ENCODE peak calls at places on chromosomes 16 and 17, in ten cellular contexts. E is CD8-positive, alpha-beta T cell; H is MM.1S; I is OCI-LY7; J is naive thymus-derived CD4-positive, alpha-beta T cell; R is prostate gland; A is gastrocnemius medialis; M is endothelial cell of umbilical vein; U is lower lobe of right lung; T is right lobe of liver. X is an unnamed sample.

GRCh38 chr17:58394534-58395223 is 22.7 kb downstream of the RNF43 start:
- DNase-seq in H (no peak), U (no peak), A (no peak), J (no peak), T (no peak), M (no peak), E (no peak), R (no peak), I (no peak), X (no peak)

GRCh38 chr16:49639739-49640388 is 216.0 kb downstream of the ZNF423 start:
- DNase-seq in U (no peak), M (peak), A (no peak), J (no peak), T (no peak), I (no peak), E (no peak), H (no peak), R (no peak), X (peak)

GRCh38 chr17:31128241-31128640 is 33.5 kb downstream of the NF1 start:
- DNase-seq in R (no peak), U (no peak), E (no peak), M (no peak), I (no peak), T (no peak), H (no peak), A (no peak), J (no peak), X (no peak)

GRCh38 chr16:26795184-26795583 is 271.5 kb upstream of the C16orf82 start:
- DNase-seq in U (no peak), E (no peak), R (no peak), H (no peak), M (no peak), I (peak), T (no peak), A (no peak), J (peak), X (no peak)

GRCh38 chr17:43858201-43858600 is 11.2 kb downstream of the CD300LG start:
- DNase-seq in T (no peak), H (no peak), U (no peak), E (no peak), A (no peak), M (no peak), R (no peak), I (no peak), J (no peak), X (no peak)

GRCh38 chr16:38941-39892 is 14.2 kb downstream of the POLR3K start:
- DNase-seq in R (no peak), H (peak), E (peak), I (peak), M (no peak), T (no peak), A (no peak), J (peak), U (peak), X (no peak)

GRCh38 chr17:77929180-77929564 is 29.3 kb upstream of the TNRC6C start:
- DNase-seq in E (no peak), I (no peak), R (no peak), A (no peak), M (no peak), J (no peak), U (no peak), T (no peak), H (no peak), X (no peak)

GRCh38 chr17:80106176-80106575 is 4.8 kb downstream of the GAA start:
- DNase-seq in R (no peak), E (no peak), M (no peak), H (no peak), T (no peak), J (no peak), A (no peak), I (no peak), U (peak), X (no peak)

GRCh38 chr17:36939059-36939943 is 2.0 kb downstream of the LHX1 start:
- DNase-seq in H (no peak), R (no peak), A (no peak), U (no peak), M (no peak), J (peak), T (no peak), I (no peak), E (no peak), X (peak)

GRCh38 chr17:8119575-8120519 is 1.5 kb upstream of the ALOXE3 start:
- DNase-seq in I (peak), U (peak), J (peak), H (peak), A (peak), E (peak), M (peak), T (peak), R (peak), X (no peak)

GRCh38 chr17:29257756-29258155 is 11.1 kb downstream of the CRYBA1 start:
- DNase-seq in I (no peak), M (no peak), E (no peak), J (no peak), U (no peak), R (no peak), T (no peak), A (no peak), H (no peak), X (no peak)

GRCh38 chr17:6102615-6103014 is 32.4 kb downstream of the WSCD1 start:
- DNase-seq in J (no peak), M (peak), H (no peak), R (no peak), T (no peak), E (no peak), U (no peak), I (no peak), A (no peak), X (no peak)

GRCh38 chr17:69949931-69950330 is 125.1 kb upstream of the KCNJ16 start:
- DNase-seq in H (no peak), R (no peak), E (no peak), J (no peak), M (no peak), U (no peak), I (no peak), A (no peak), T (no peak), X (no peak)

GRCh38 chr16:30119428-30119827 is 3.6 kb downstream of the MAPK3 start:
- DNase-seq in T (no peak), I (no peak), E (no peak), M (no peak), U (no peak), R (no peak), A (no peak), H (no peak), J (no peak), X (no peak)

GRCh38 chr17:35083071-35083470 is 19.6 kb upstream of the RFFL start:
- DNase-seq in A (no peak), M (no peak), R (no peak), I (no peak), T (no peak), J (no peak), U (no peak), E (no peak), H (no peak), X (no peak)

GRCh38 chr17:71229036-71229435 is 891.8 kb upstream of the SOX9 start:
- DNase-seq in U (no peak), J (no peak), M (no peak), H (no peak), I (no peak), E (no peak), T (no peak), R (no peak), A (no peak), X (no peak)

GRCh38 chr16:12096162-12096781 is 119.7 kb downstream of the SNX29 start:
- DNase-seq in M (no peak), E (no peak), A (no peak), H (no peak), R (no peak), I (no peak), U (no peak), T (no peak), J (no peak), X (no peak)

GRCh38 chr17:8492121-8492520 is 56.4 kb downstream of the NDEL1 start:
- DNase-seq in E (no peak), U (no peak), J (no peak), A (no peak), R (no peak), T (no peak), I (no peak), H (no peak), M (no peak), X (peak)

GRCh38 chr16:12425134-12425941 is 378.3 kb downstream of the CPPED1 start:
- DNase-seq in J (no peak), I (no peak), E (no peak), M (no peak), U (no peak), H (no peak), R (no peak), A (no peak), T (peak), X (no peak)

GRCh38 chr17:62089296-62089695 is 24.2 kb upstream of the MED13 start:
- DNase-seq in T (no peak), H (no peak), R (no peak), A (no peak), M (no peak), E (no peak), U (no peak), I (no peak), J (no peak), X (no peak)

GRCh38 chr16:51321251-51321650 is 170.2 kb upstream of the SALL1 start:
- DNase-seq in A (no peak), E (no peak), U (no peak), I (no peak), J (no peak), R (no peak), T (no peak), M (no peak), H (no peak), X (no peak)

GRCh38 chr16:83887088-83887487 is 11.8 kb upstream of the MLYCD start:
- DNase-seq in R (no peak), J (no peak), T (no peak), E (no peak), U (no peak), M (no peak), A (no peak), H (no peak), I (peak), X (no peak)

GRCh38 chr17:17778308-17779014 is 58.3 kb downstream of the SREBF1 start:
- DNase-seq in J (no peak), M (no peak), I (no peak), A (no peak), H (no peak), E (no peak), U (no peak), T (no peak), R (no peak), X (no peak)

GRCh38 chr16:81601008-81601428 is 156.4 kb downstream of the CMIP start:
- DNase-seq in U (no peak), T (no peak), J (no peak), H (no peak), E (no peak), A (no peak), M (no peak), I (no peak), R (peak), X (peak)

GRCh38 chr17:37043201-37043600 is 94.4 kb downstream of the AATF start:
- DNase-seq in I (no peak), H (no peak), T (no peak), R (no peak), M (no peak), J (no peak), U (no peak), E (no peak), A (no peak), X (no peak)

GRCh38 chr16:82037251-82037650 is 2.2 kb downstream of the HSD17B2 start:
- DNase-seq in R (no peak), A (no peak), U (no peak), M (no peak), T (no peak), H (no peak), E (no peak), I (no peak), J (no peak), X (no peak)

GRCh38 chr16:85114909-85115567 is 2.8 kb upstream of the CIBAR2 start:
- DNase-seq in U (peak), E (peak), I (peak), T (peak), M (peak), A (peak), J (peak), H (peak), R (peak), X (peak)

GRCh38 chr17:82003411-82004381 is 19.0 kb downstream of the CENPX start:
- DNase-seq in I (no peak), R (no peak), U (no peak), T (no peak), H (no peak), J (no peak), M (peak), A (peak), E (no peak), X (peak)

GRCh38 chr17:6551909-6552768 is 4.2 kb downstream of the PITPNM3 start:
- DNase-seq in T (no peak), J (no peak), M (no peak), R (peak), E (no peak), U (peak), A (no peak), H (no peak), I (no peak), X (no peak)

GRCh38 chr16:87098361-87098760 is 218.8 kb downstream of the C16orf95 start:
- DNase-seq in J (no peak), I (no peak), T (no peak), U (no peak), H (no peak), E (no peak), A (no peak), M (no peak), R (no peak), X (no peak)

GRCh38 chr17:17551361-17551760 is 40.1 kb downstream of the PEMT start:
- DNase-seq in H (no peak), J (no peak), I (no peak), M (no peak), R (no peak), E (no peak), A (no peak), U (no peak), T (no peak), X (no peak)

GRCh38 chr17:56778898-56779297 is 54.8 kb downstream of the C17orf67 start:
- DNase-seq in R (no peak), E (no peak), I (no peak), U (no peak), M (no peak), A (no peak), J (no peak), H (no peak), T (no peak), X (no peak)
- H3K27ac ChIP-seq in R (no peak), E (no peak), I (no peak), U (no peak), M (no peak), A (no peak), J (peak), H (no peak), T (no peak), X (no peak)

DNA sequence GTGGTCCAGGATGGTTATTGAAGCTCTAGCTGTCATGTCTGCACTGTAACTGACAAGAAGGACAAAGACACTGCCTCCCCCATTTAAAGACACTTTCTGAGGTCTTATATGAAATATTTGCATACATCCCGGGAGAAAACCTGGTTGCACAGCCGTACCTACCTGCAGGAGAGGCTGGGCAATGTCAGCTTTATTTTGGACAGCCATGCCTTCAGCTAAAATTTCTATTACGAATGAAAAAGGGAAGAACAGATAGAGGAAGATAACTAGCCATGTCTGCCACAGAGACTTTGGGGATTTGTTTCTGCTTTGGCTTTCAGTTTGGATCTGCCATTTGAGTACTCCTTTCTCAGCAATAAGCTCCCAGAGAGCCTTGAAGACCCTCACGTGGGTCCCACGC is 19.0 kb downstream of the SLC7A6 start:
- DNase-seq in R (no peak), T (no peak), I (peak), U (no peak), E (no peak), M (no peak), A (no peak), H (no peak), J (no peak), X (no peak)
- H3K27ac ChIP-seq in R (peak), T (no peak), I (peak), U (peak), E (peak), M (no peak), A (peak), H (peak), J (peak), X (peak)

GRCh38 chr16:64590516-64590915 is 531.3 kb downstream of the CDH11 start:
- DNase-seq in U (no peak), H (no peak), E (no peak), R (no peak), M (no peak), A (no peak), J (no peak), I (no peak), T (no peak), X (no peak)
- H3K27ac ChIP-seq in U (no peak), H (no peak), E (no peak), R (no peak), M (no peak), A (no peak), J (no peak), I (no peak), T (no peak), X (no peak)

GRCh38 chr17:42845918-42846593 is 1.7 kb downstream of the AOC2 start:
- DNase-seq in U (no peak), I (no peak), J (peak), R (no peak), M (no peak), H (no peak), A (no peak), E (no peak), T (no peak), X (peak)
- H3K27ac ChIP-seq in U (peak), I (no peak), J (no peak), R (no peak), M (no peak), H (no peak), A (no peak), E (no peak), T (no peak), X (peak)

GRCh38 chr17:74241847-74242246 is 28.5 kb downstream of the TTYH2 start:
- DNase-seq in A (no peak), H (no peak), U (no peak), E (no peak), R (no peak), T (no peak), M (no peak), J (no peak), I (no peak), X (no peak)
- H3K27ac ChIP-seq in A (peak), H (no peak), U (peak), E (no peak), R (no peak), T (no peak), M (no peak), J (no peak), I (no peak), X (no peak)

DNA sequence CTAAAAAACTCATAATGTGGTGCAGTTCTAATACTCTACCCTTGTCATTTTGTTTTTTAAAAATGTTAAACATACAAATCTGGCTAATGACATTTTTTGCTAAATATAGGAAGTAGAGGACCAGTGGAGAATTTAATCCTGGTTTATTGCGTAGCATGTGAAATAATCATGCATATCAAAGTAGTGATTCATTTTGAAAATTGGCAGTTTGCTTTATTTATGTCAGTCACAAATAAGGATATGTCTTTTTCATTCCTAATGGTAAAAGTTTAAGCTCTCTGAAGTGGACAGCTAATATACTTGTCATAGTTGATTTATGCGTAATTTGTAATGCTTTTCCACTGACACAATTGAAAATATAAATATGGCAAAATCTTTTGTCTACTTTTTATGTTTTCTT is 224.2 kb downstream of the BCAS3 start:
- DNase-seq in M (peak), A (no peak), T (no peak), E (no peak), I (no peak), R (no peak), U (no peak), H (no peak), J (no peak), X (no peak)
- H3K27ac ChIP-seq in M (no peak), A (peak), T (no peak), E (no peak), I (no peak), R (no peak), U (no peak), H (no peak), J (no peak), X (peak)

GRCh38 chr16:57262841-57263584 is 18.0 kb downstream of the ARL2BP start:
- DNase-seq in H (no peak), E (no peak), A (no peak), J (no peak), I (no peak), M (no peak), T (no peak), U (peak), R (no peak), X (no peak)
- H3K27ac ChIP-seq in H (no peak), E (no peak), A (no peak), J (peak), I (no peak), M (no peak), T (no peak), U (peak), R (no peak), X (no peak)

X was measured in ascending aorta.